ENCODE peak calls at places on chromosomes 12 and 14, in five cellular contexts. I is BJ, Y is WERI-Rb-1, U is endothelial cell, W is left colon. Q is an unnamed sample.

GRCh38 chr12:130218682-130219081 is 56.4 kb downstream of the FZD10 start:
- DNase-seq in W (no peak), I (no peak), Y (no peak), U (no peak), Q (no peak)

GRCh38 chr12:58253663-58254062 is 312.3 kb downstream of the ATP23 start:
- DNase-seq in U (no peak), I (no peak), W (no peak), Y (no peak), Q (no peak)

GRCh38 chr12:4118601-4119156 is 154.9 kb upstream of the CCND2 start:
- DNase-seq in W (peak; percentile 20), I (no peak), Y (no peak), U (no peak), Q (no peak)

GRCh38 chr12:31201382-31201781 is 124.6 kb downstream of the SINHCAF start:
- DNase-seq in I (no peak), U (no peak), W (no peak), Y (no peak), Q (no peak)

GRCh38 chr12:42698213-42698612 is 108.7 kb upstream of the PRICKLE1 start:
- DNase-seq in I (peak; percentile 38), W (no peak), Y (no peak), U (no peak), Q (no peak)

GRCh38 chr14:96585672-96586013 is 83.5 kb downstream of the PAPOLA start:
- DNase-seq in U (no peak), W (no peak), I (no peak), Y (no peak), Q (no peak)

GRCh38 chr12:108046633-108047032 is 82.5 kb upstream of the WSCD2 start:
- DNase-seq in I (no peak), Y (no peak), W (no peak), U (no peak), Q (no peak)

GRCh38 chr12:77402726-77403125 is 337.4 kb upstream of the E2F7 start:
- DNase-seq in W (no peak), I (peak; percentile 16), U (no peak), Y (no peak), Q (no peak)

GRCh38 chr12:113609692-113610469 is 138.2 kb upstream of the LHX5 start:
- DNase-seq in U (no peak), W (no peak), Y (peak; percentile 70), I (no peak), Q (no peak)

GRCh38 chr12:108855284-108856169 is 1.9 kb downstream of the SSH1 start:
- DNase-seq in U (no peak), Y (no peak), W (no peak), I (no peak), Q (no peak)

GRCh38 chr12:5887758-5888157 is 57.3 kb downstream of the ANO2 start:
- DNase-seq in W (no peak), U (no peak), I (no peak), Y (no peak), Q (no peak)

GRCh38 chr14:73712540-73713141 is 1.5 kb downstream of the PNMA1 start:
- DNase-seq in I (no peak), Y (no peak), W (no peak), U (no peak), Q (no peak)

GRCh38 chr14:24192933-24193332 is 2.3 kb downstream of the TM9SF1 start:
- DNase-seq in I (no peak), U (no peak), Y (no peak), W (no peak), Q (no peak)

GRCh38 chr12:22626429-22626828 is 1.5 kb downstream of the ETNK1 start:
- DNase-seq in U (no peak), W (no peak), I (no peak), Y (no peak), Q (no peak)

GRCh38 chr12:52903855-52904508 is 894 bp downstream of the KRT8 start:
- DNase-seq in Y (no peak), U (peak; percentile 57), I (no peak), W (no peak), Q (peak; percentile 72)

GRCh38 chr14:93274055-93274806 is 58.6 kb downstream of the BTBD7 start:
- DNase-seq in I (no peak), Y (no peak), U (no peak), W (no peak), Q (no peak)

GRCh38 chr12:5480953-5481300 is 49.0 kb downstream of the NTF3 start:
- DNase-seq in Y (no peak), I (no peak), U (no peak), W (no peak), Q (no peak)

GRCh38 chr14:94388027-94388895 is at the start of gene SERPINA1:
- DNase-seq in Y (no peak), I (no peak), W (no peak), U (no peak), Q (peak; percentile 64)

GRCh38 chr12:57173089-57173488 is 25.7 kb upstream of the LRP1-AS start:
- DNase-seq in I (no peak), U (peak; percentile 65), Y (peak; percentile 69), W (peak; percentile 50), Q (no peak)

GRCh38 chr14:68627050-68627867 is 165.6 kb downstream of the ZFP36L1 start:
- DNase-seq in W (no peak), I (no peak), Y (no peak), U (no peak), Q (peak; percentile 65)

GRCh38 chr12:121218588-121219352 is 8.8 kb downstream of the P2RX4 start:
- DNase-seq in I (no peak), W (peak; percentile 54), U (no peak), Y (no peak), Q (no peak)